ENCODE peak calls at places on chromosomes 7 and 10, in six cellular contexts. Z is sigmoid colon, F is body of pancreas, O is heart left ventricle, D is transverse colon, C is prostate gland. G is an unnamed sample. For H3K4me1, the result is how much of the 10 kb centered on the place peaks cover.

GRCh38 chr7:138460176-138460648 is at the start of gene TRIM24:
- DNase-seq in F (peak), D (no peak), Z (peak), C (no peak), O (peak), G (peak)

GRCh38 chr7:106126170-106126938 is 14.2 kb upstream of the SYPL1 start:
- DNase-seq in F (peak), D (peak), C (no peak), O (no peak), Z (no peak), G (no peak)

GRCh38 chr7:158957921-158958471 is 101.6 kb downstream of the DYNC2I1 start:
- DNase-seq in C (no peak), O (no peak), D (peak), F (peak), Z (no peak), G (peak)

GRCh38 chr7:16929146-16929762 is 47.5 kb upstream of the AGR3 start:
- DNase-seq in D (no peak), F (no peak), C (no peak), O (no peak), Z (no peak), G (no peak)

GRCh38 chr10:86642021-86642420 is 12.3 kb upstream of the OPN4 start:
- DNase-seq in C (no peak), D (no peak), Z (no peak), F (no peak), O (no peak), G (no peak)

GRCh38 chr7:90764848-90765570 is 168.9 kb downstream of the CDK14 start:
- DNase-seq in C (no peak), F (no peak), Z (no peak), O (no peak), D (no peak), G (no peak)

GRCh38 chr7:7805511-7806153 is 87.2 kb upstream of the RPA3 start:
- DNase-seq in O (no peak), F (no peak), Z (no peak), D (no peak), C (no peak), G (no peak)

GRCh38 chr10:95457319-95457886 is 103.8 kb downstream of the SORBS1 start:
- DNase-seq in O (no peak), F (no peak), C (no peak), Z (no peak), D (no peak), G (no peak)

GRCh38 chr10:52442576-52442975 is 128.5 kb downstream of the DKK1 start:
- DNase-seq in C (no peak), D (no peak), Z (no peak), F (no peak), O (no peak), G (no peak)

GRCh38 chr10:42864575-42864974 is 82.0 kb downstream of the BMS1 start:
- DNase-seq in Z (no peak), C (no peak), F (peak), D (peak), O (no peak), G (no peak)

GRCh38 chr7:150916670-150917069 is 61.5 kb downstream of the KCNH2 start:
- DNase-seq in O (no peak), F (no peak), C (no peak), Z (no peak), D (no peak), G (no peak)

GRCh38 chr7:105389090-105389650 is 449 bp upstream of the SRPK2 start:
- DNase-seq in O (no peak), F (peak), C (peak), D (peak), Z (peak), G (peak)

GRCh38 chr10:119737827-119738226 is 12.0 kb downstream of the INPP5F start:
- DNase-seq in F (peak), D (peak), Z (no peak), C (no peak), O (no peak), G (no peak)

GRCh38 chr7:2934211-2934731 is 90.2 kb upstream of the GNA12 start:
- DNase-seq in C (no peak), D (no peak), F (no peak), Z (peak), O (peak), G (no peak)

GRCh38 chr10:79379512-79380124 is 32.3 kb downstream of the PPIF start:
- DNase-seq in O (peak), C (no peak), F (no peak), D (peak), Z (peak), G (no peak)

GRCh38 chr10:87534173-87534858 is 29.6 kb downstream of the MINPP1 start:
- DNase-seq in C (no peak), D (no peak), Z (no peak), F (no peak), O (no peak), G (no peak)

GRCh38 chr10:73768881-73769280 is 13.0 kb upstream of the CHCHD1 start:
- DNase-seq in F (no peak), Z (peak), D (peak), C (no peak), O (no peak), G (no peak)

GRCh38 chr7:103710247-103710646 is 264.2 kb upstream of the SLC26A5 start:
- DNase-seq in F (no peak), C (no peak), D (no peak), Z (no peak), O (no peak), G (no peak)

GRCh38 chr7:34596887-34597286 is 61.1 kb upstream of the NPSR1 start:
- DNase-seq in O (no peak), D (no peak), F (no peak), Z (no peak), C (no peak), G (no peak)

GRCh38 chr7:17019106-17019505 is 137.3 kb upstream of the AGR3 start:
- DNase-seq in F (no peak), C (no peak), O (no peak), D (no peak), Z (no peak), G (no peak)

GRCh38 chr7:140922741-140923345 is 1.9 kb downstream of the BRAF start:
- DNase-seq in O (no peak), C (no peak), D (no peak), F (no peak), Z (no peak), G (no peak)

GRCh38 chr10:49219248-49219647 is 31.1 kb upstream of the TMEM273 start:
- DNase-seq in D (no peak), F (no peak), O (no peak), Z (no peak), C (no peak), G (no peak)

GRCh38 chr7:90595801-90596683 is at the start of gene CDK14:
- DNase-seq in Z (peak), F (peak), D (peak), O (peak), C (peak), G (peak)

GRCh38 chr7:2082357-2083038 is 150.2 kb downstream of the MAD1L1 start:
- DNase-seq in C (no peak), Z (no peak), D (no peak), O (no peak), F (peak), G (no peak)

GRCh38 chr7:20249924-20250323 is 32.7 kb upstream of the MACC1 start:
- DNase-seq in O (no peak), F (no peak), C (no peak), D (no peak), Z (no peak), G (peak)

GRCh38 chr10:99775850-99776249 is 6.6 kb upstream of the ABCC2 start:
- DNase-seq in O (no peak), Z (no peak), D (no peak), C (no peak), F (no peak), G (no peak)

GRCh38 chr7:140415361-140415760 is 11.5 kb downstream of the RAB19 start:
- DNase-seq in C (no peak), D (no peak), F (no peak), O (no peak), Z (no peak), G (no peak)

GRCh38 chr10:61974611-61975010 is 73.1 kb downstream of the ARID5B start:
- DNase-seq in O (no peak), C (no peak), Z (peak), D (peak), F (peak), G (no peak)

GRCh38 chr7:117837841-117838240 is 35.4 kb downstream of the CTTNBP2 start:
- DNase-seq in D (no peak), Z (no peak), C (no peak), O (no peak), F (no peak), G (no peak)

GRCh38 chr10:98664329-98665042 is 217.8 kb upstream of the HPS1 start:
- DNase-seq in Z (no peak), O (peak), D (peak), C (no peak), F (peak), G (peak)

DNA sequence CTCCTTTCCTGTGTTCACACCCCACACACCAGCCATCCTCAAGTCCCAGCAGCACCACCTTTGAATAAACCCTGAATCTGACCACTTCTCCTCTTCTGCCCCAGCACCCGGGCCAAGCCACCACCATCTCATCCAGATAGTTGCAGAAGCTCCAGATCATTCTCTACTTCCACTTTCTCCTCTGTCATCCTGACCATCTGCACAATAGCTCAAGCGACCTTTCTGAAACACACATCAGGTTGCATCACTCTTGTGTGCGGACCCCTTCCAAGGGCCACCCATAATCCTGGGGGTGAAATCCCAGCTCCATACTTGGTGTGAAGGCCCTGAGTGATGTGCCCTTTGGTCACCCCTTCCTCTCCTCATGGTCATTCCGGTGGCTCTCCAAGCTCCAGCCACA is 187.4 kb upstream of the GALNT17 start:
- DNase-seq in F (no peak), O (no peak), Z (no peak), C (no peak), D (no peak), G (no peak)
- H3K4me1 ChIP-seq in F (under half), O (under half), Z (under half), C (under half), D (under half), G (under half)

DNA sequence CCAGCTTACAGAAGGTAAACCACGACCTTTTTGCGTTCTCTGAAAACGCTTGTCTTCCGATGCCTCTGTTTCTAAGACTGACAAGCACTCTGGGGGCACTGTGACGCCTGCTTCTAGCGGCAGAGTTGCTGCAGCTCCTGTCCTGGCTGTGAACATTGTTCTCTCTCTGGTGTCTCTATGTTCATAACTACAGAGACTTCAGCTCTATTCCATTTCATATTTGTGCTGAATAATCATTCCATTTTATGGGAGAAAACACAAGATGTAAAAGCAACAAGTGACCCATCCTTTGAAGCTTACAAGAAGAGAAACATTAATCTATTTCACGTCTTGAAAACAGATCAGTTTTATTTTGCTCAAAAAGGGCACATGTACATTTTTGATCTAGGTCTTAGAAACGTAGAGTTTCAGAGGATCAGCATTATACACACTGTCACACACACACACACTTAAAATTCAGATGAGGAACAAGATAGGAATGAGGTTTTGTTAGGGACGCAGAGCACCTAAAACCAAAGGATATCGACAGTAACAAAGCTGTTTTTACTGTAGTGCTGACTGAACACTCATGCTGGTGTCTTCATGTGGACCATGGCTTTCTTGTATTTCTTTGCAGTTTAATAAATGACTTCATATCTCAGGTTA is 3.0 kb downstream of the IKZF1 start:
- DNase-seq in D (peak), F (no peak), O (peak), Z (no peak), C (no peak), G (no peak)
- TF ChIP-seq POLR2A in D (peak), F (no peak), O (no peak), Z (no peak), C (no peak), G (no peak)

DNA sequence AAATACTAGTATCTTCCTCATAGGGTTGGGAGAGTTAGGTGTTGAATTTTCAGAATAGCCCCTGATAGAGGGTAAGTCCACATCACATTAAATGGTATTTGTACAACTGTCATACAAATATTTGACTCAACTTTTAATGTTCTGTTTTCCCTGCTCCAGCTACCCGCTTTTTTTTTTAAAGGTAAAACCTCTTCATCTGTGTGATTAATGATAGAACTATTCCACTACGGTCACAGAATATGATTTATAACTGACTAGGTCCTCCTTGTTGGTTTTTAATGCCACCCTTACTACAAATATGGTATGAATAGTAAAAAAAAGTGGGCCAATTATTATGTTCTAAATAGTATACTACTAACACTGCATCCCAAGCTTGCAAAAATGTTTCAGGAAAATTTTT is 15.6 kb upstream of the NRP1 start:
- DNase-seq in C (no peak), F (no peak), Z (no peak), D (no peak), O (no peak), G (no peak)
- H3K27ac ChIP-seq in C (no peak), F (no peak), Z (no peak), D (no peak), O (no peak), G (no peak)

GRCh38 chr7:988426-988911 is 5.5 kb downstream of the CYP2W1 start:
- DNase-seq in D (peak), F (no peak), C (no peak), O (no peak), Z (no peak), G (peak)
- H3K4me1 ChIP-seq in D (under half), F (under half), C (under half), O (under half), Z (under half), G (under half)

GRCh38 chr7:127346575-127347256 is 45.8 kb downstream of the ZNF800 start:
- DNase-seq in O (no peak), D (no peak), F (no peak), C (no peak), Z (no peak), G (no peak)

GRCh38 chr7:127350586-127350985 is 41.9 kb downstream of the ZNF800 start:
- DNase-seq in Z (no peak), D (no peak), F (peak), C (no peak), O (no peak), G (no peak)

GRCh38 chr7:127349881-127350280 is 42.6 kb downstream of the ZNF800 start:
- DNase-seq in Z (no peak), F (no peak), C (no peak), O (no peak), D (no peak), G (no peak)

GRCh38 chr7:127348247-127348631 is 44.3 kb downstream of the ZNF800 start:
- DNase-seq in C (no peak), D (no peak), F (no peak), Z (no peak), O (no peak), G (no peak)

DNA sequence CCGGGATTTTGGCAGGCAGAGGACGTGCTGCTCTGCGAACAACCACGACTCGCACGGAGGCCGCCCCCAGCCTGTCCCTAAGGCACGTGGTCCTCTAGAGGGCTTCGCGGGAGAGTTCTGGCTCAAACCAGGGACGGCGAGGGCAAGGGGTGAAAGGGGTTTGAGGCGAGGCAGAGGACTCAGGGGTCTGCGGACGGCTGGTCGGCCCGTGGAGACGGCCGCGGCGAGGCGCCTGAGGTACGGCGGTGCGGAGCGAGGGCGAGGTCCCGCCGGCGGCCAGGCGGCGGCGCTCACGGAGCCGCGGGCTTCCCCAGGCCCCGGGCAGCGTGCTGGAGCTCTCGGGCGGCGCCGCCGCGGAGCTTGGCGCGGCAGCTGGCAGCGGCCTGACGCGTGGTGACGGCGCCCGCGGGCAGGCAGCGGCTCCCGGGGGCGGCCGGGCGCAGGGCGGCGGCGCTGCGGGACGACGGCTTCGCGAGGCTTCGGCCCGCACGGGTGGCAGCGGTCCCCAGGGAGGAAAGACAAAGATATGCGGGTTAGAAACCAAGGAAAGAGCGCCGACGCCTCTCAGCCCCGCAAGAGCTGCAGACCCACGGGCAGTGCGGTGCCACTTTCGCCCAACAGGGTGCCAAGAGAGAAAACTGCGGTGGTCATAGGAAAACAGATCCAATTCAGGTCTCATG is 44.8 kb downstream of the ZNF800 start:
- DNase-seq in D (peak), O (peak), F (peak), Z (peak), C (peak), G (peak)
- TF ChIP-seq POLR2A in D (no peak), O (no peak), F (no peak), Z (no peak), C (no peak), G (no peak)